ENCODE peak calls at places on chromosomes 11 and 22, in four cellular contexts. X is lower lobe of right lung, K is mesendoderm, D is GM23338. S is an unnamed sample.

GRCh38 chr11:61327669-61328071 is 5.2 kb downstream of the DDB1 start:
- DNase-seq in X (no peak), K (no peak), D (no peak), S (no peak)

GRCh38 chr11:62001450-62002178 is 34.2 kb upstream of the FTH1 start:
- DNase-seq in X (no peak), K (no peak), D (no peak), S (no peak)

GRCh38 chr11:102626686-102627085 is 1.6 kb upstream of the MMP20 start:
- DNase-seq in X (no peak), K (no peak), D (no peak), S (no peak)

GRCh38 chr11:21460082-21460481 is 732.8 kb upstream of the ANO5 start:
- DNase-seq in X (no peak), K (no peak), D (no peak), S (no peak)

GRCh38 chr11:120133216-120134105 is 4.5 kb downstream of the TRIM29 start:
- DNase-seq in X (peak; percentile 31), K (no peak), D (no peak), S (no peak)

GRCh38 chr22:42760806-42761565 is 40.3 kb upstream of the A4GALT start:
- DNase-seq in X (no peak), K (no peak), D (no peak), S (no peak)

GRCh38 chr22:29726512-29727247 is 6.9 kb downstream of the CABP7 start:
- DNase-seq in X (no peak), K (no peak), D (no peak), S (no peak)

GRCh38 chr11:15627560-15627959 is 512.8 kb downstream of the INSC start:
- DNase-seq in X (no peak), K (peak; percentile 58), D (no peak), S (no peak)

GRCh38 chr11:12770966-12771597 is 96.9 kb downstream of the TEAD1 start:
- DNase-seq in X (no peak), K (no peak), D (no peak), S (no peak)

GRCh38 chr11:131934006-131934405 is 563.6 kb downstream of the NTM start:
- DNase-seq in X (no peak), K (no peak), D (no peak), S (no peak)

GRCh38 chr11:130533871-130534270 is 85.4 kb downstream of the ADAMTS15 start:
- DNase-seq in X (no peak), K (no peak), D (no peak), S (no peak)

GRCh38 chr11:64856382-64857227 is 12.2 kb upstream of the CDC42BPG start:
- DNase-seq in X (peak; percentile 86), K (peak; percentile 52), D (no peak), S (peak; percentile 92)

GRCh38 chr11:125300791-125301218 is 136.3 kb downstream of the PKNOX2 start:
- DNase-seq in X (no peak), K (peak; percentile 95), D (no peak), S (peak; percentile 75)

GRCh38 chr22:20946080-20946986 is 20.7 kb upstream of the AIFM3 start:
- DNase-seq in X (no peak), K (no peak), D (no peak), S (no peak)

GRCh38 chr22:27801197-27801615 is 350 bp downstream of the MN1 start:
- DNase-seq in X (no peak), K (peak; percentile 62), D (peak; percentile 70), S (peak; percentile 72)

GRCh38 chr11:131909426-131910200 is 539.2 kb downstream of the NTM start:
- DNase-seq in X (no peak), K (peak; percentile 18), D (no peak), S (no peak)

GRCh38 chr22:26326803-26327202 is 102.3 kb upstream of the ASPHD2 start:
- DNase-seq in X (no peak), K (no peak), D (no peak), S (no peak)

GRCh38 chr11:47441421-47441820 is 7.5 kb downstream of the RAPSN start:
- DNase-seq in X (no peak), K (no peak), D (no peak), S (no peak)

GRCh38 chr11:87142594-87142993 is 104.9 kb downstream of the TMEM135 start:
- DNase-seq in X (no peak), K (no peak), D (no peak), S (no peak)

GRCh38 chr11:87143663-87144062 is 105.9 kb downstream of the TMEM135 start:
- DNase-seq in X (no peak), K (no peak), D (no peak), S (no peak)

GRCh38 chr11:87141980-87142514 is 104.3 kb downstream of the TMEM135 start:
- DNase-seq in X (no peak), K (peak; percentile 48), D (no peak), S (no peak)

GRCh38 chr11:87139475-87139874 is 101.7 kb downstream of the TMEM135 start:
- DNase-seq in X (no peak), K (no peak), D (no peak), S (no peak)

DNA sequence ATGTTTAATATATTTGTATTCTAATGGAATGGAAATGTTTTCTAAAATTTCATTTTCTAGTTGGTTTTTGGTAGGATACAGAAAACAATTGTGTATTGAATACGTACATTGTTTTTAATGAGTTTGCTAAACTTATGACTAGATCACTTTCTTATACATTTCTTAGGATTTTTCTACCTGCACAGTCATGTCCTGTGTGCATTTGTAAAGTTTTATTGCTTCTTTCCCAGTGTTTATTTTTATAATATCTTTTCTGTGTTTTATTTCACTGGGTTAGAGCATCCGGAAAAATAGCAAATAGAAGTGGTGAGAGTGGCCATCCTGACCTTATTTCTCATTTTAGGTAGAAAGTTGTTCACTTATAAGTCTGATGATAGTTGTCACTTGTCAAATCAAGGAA is 103.6 kb downstream of the TMEM135 start:
- DNase-seq in X (no peak), K (no peak), D (no peak), S (no peak)
- H3K36me3 ChIP-seq in X (no peaks in the 10 kb centered on the region), K (no peaks in the 10 kb centered on the region), D (peaks cover 4% of the 10 kb centered on the region), S (no peaks in the 10 kb centered on the region)

GRCh38 chr11:1302461-1303073 is 6.9 kb downstream of the TOLLIP start:
- DNase-seq in X (no peak), K (no peak), D (no peak), S (no peak)

GRCh38 chr11:1303196-1303821 is 6.1 kb downstream of the TOLLIP start:
- DNase-seq in X (peak; percentile 59), K (peak; percentile 40), D (peak; percentile 70), S (no peak)

GRCh38 chr11:1304376-1304775 is 5.1 kb downstream of the TOLLIP start:
- DNase-seq in X (no peak), K (no peak), D (no peak), S (no peak)

GRCh38 chr11:1305063-1305495 is 4.4 kb downstream of the TOLLIP start:
- DNase-seq in X (no peak), K (no peak), D (no peak), S (no peak)

DNA sequence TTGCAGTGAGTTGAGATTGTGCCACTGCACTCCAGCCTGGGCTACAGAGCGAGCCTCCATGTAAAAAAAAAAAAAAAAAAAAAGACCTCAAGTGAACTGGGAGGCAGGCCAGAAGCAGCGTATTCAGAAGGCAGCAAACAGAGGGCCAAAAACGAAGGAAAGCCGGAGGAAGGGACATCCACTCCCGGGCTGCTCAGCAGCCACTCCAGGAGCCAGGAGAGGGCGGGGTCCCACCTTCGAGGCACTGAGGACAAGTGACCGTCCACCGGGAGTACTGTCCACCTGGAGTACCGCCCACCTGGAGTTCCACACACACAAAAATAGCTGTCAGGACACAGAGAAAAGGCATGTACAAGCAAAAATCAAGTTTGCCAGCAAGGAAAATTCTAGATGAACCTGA is 5.5 kb downstream of the TOLLIP start:
- DNase-seq in X (peak; percentile 75), K (no peak), D (no peak), S (no peak)
- H3K36me3 ChIP-seq in X (peaks cover 24% of the 10 kb centered on the region), K (no peaks in the 10 kb centered on the region), D (no peaks in the 10 kb centered on the region), S (no peaks in the 10 kb centered on the region)

DNA sequence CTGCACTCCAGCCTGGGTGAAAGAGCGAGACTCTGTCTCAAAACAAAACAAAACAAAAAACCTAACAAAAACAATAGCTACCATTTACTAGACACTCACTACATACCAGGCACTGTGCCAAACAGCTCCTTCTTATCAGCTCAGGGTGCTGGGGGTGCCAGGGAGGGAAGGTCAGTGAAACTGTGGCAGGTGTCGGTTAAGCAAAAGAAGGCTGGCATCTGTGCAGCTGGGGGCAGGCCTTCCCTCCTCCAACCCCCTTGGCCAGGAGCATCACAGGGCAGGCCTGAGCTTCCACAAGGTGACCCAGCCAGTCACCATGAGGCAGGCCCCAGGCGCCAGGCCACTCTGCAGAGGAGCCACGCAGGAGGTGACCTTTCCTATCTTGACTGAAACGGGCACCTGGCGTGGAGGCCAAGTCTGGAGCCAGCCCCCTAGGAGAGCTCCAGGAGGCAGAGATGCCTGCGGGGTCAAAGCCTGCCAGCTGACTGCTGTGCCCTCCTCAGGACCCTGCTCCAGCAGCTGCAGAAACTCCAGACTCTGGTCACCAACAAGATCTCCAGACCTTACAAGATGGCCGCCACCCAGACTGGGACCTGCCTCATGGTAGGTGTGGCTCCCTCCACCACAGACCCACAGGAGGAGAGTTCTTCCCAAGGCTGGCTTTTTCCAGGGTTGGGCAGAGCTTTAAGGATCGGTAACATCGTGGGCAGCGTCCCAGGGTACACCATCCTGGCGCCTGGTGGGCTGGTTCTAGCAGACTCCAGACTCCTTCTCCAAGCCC is 31.3 kb upstream of the DGKZ start:
- DNase-seq in X (no peak), K (no peak), D (no peak), S (no peak)
- H3K36me3 ChIP-seq in X (peaks cover 56% of the 10 kb centered on the region), K (no peaks in the 10 kb centered on the region), D (no peaks in the 10 kb centered on the region), S (no peaks in the 10 kb centered on the region)

GRCh38 chr22:24329453-24329852 is 58.8 kb downstream of the SPECC1L start:
- DNase-seq in X (no peak), K (no peak), D (no peak), S (no peak)
- H3K36me3 ChIP-seq in X (peaks cover 67% of the 10 kb centered on the region), K (no peaks in the 10 kb centered on the region), D (peaks cover 15% of the 10 kb centered on the region), S (peaks cover 4% of the 10 kb centered on the region)

GRCh38 chr22:17826151-17826550 is 51.9 kb upstream of the BID start:
- DNase-seq in X (no peak), K (no peak), D (no peak), S (no peak)
- H3K36me3 ChIP-seq in X (peaks cover 26% of the 10 kb centered on the region), K (no peaks in the 10 kb centered on the region), D (no peaks in the 10 kb centered on the region), S (peaks cover 58% of the 10 kb centered on the region)

GRCh38 chr11:3835752-3836151 is 5.0 kb downstream of the RHOG start:
- DNase-seq in X (no peak), K (no peak), D (no peak), S (no peak)

GRCh38 chr11:3833461-3833860 is 7.3 kb downstream of the RHOG start:
- DNase-seq in X (no peak), K (no peak), D (no peak), S (no peak)

GRCh38 chr11:3832816-3833215 is 7.9 kb downstream of the RHOG start:
- DNase-seq in X (no peak), K (no peak), D (no peak), S (no peak)

GRCh38 chr11:3835100-3835485 is 5.7 kb downstream of the RHOG start:
- DNase-seq in X (no peak), K (peak; percentile 21), D (no peak), S (no peak)

DNA sequence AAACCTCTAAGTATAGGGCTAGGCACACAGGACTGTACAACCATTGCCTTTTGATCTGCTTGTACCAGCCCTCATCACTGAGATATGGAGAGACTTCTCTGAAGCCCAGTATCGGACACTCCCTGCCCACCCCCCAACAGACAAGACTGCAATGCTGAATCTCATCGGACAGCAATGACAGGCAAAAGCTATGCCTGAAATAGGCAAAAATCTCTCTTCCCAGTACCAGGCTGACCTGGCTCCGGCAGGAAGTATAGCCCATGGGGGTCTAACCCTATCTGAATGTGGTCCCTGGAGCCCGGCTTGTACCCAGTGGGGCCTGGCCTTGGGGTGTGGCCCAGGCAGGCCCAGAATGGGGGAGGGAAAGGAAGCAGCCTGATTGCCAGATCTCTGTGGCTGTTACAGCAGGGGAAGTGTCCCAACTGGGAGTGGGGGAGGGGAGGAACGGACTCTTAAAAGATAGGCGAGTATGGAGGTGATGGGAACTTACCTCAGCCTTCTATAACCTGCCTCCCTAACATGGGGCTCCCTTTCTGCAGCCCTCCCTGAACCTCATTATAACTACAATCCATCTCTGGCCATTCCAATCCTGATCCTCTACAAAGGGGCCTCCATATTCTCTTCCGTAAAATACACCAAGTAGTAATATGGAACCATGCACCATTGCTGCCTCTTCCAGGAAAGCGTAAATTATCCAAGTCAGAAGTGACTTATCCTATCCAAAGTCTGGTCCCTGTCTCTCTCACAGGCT is 6.2 kb downstream of the RHOG start:
- DNase-seq in X (peak; percentile 79), K (peak; percentile 69), D (peak; percentile 58), S (peak; percentile 37)
- H3K36me3 ChIP-seq in X (peaks cover 17% of the 10 kb centered on the region), K (peaks cover 4% of the 10 kb centered on the region), D (no peaks in the 10 kb centered on the region), S (peaks cover 4% of the 10 kb centered on the region)

S was measured in psoas muscle.